ENCODE peak calls at places on chromosomes 12 and 14, in four cellular contexts. One of them, this sample, is unnamed.

GRCh38 chr14:61524211-61524806 is 171.0 kb upstream of the HIF1A start:
- DNase-seq in activated CD4-positive, alpha-beta T cell treated with anti-CD3 and anti-CD28 coated beads, Interleukin-2, amount 10 ng/mL, durations not matched to agents 7 days and 5 days: no peak
- DNase-seq in Right ventricle myocardium superior: no peak
- DNase-seq in HT1080: peak
- DNase-seq in this sample: no peak

GRCh38 chr12:124548854-124549378 is 18.5 kb downstream of the NCOR2 start:
- DNase-seq in activated CD4-positive, alpha-beta T cell treated with anti-CD3 and anti-CD28 coated beads, Interleukin-2, amount 10 ng/mL, durations not matched to agents 7 days and 5 days: no peak
- DNase-seq in Right ventricle myocardium superior: no peak
- DNase-seq in HT1080: no peak
- DNase-seq in this sample: no peak

GRCh38 chr12:88897723-88898122 is 317.5 kb upstream of the KITLG start:
- DNase-seq in activated CD4-positive, alpha-beta T cell treated with anti-CD3 and anti-CD28 coated beads, Interleukin-2, amount 10 ng/mL, durations not matched to agents 7 days and 5 days: no peak
- DNase-seq in Right ventricle myocardium superior: no peak
- DNase-seq in HT1080: peak
- DNase-seq in this sample: no peak

GRCh38 chr12:51393676-51394545 is 2.7 kb upstream of the GALNT6 start:
- DNase-seq in activated CD4-positive, alpha-beta T cell treated with anti-CD3 and anti-CD28 coated beads, Interleukin-2, amount 10 ng/mL, durations not matched to agents 7 days and 5 days: peak
- DNase-seq in Right ventricle myocardium superior: no peak
- DNase-seq in HT1080: peak
- DNase-seq in this sample: peak

GRCh38 chr12:122333142-122334087 is 67.1 kb upstream of the VPS33A start:
- DNase-seq in activated CD4-positive, alpha-beta T cell treated with anti-CD3 and anti-CD28 coated beads, Interleukin-2, amount 10 ng/mL, durations not matched to agents 7 days and 5 days: no peak
- DNase-seq in Right ventricle myocardium superior: no peak
- DNase-seq in HT1080: no peak
- DNase-seq in this sample: no peak

GRCh38 chr14:100298551-100299237 is 7.5 kb downstream of the SLC25A29 start:
- DNase-seq in activated CD4-positive, alpha-beta T cell treated with anti-CD3 and anti-CD28 coated beads, Interleukin-2, amount 10 ng/mL, durations not matched to agents 7 days and 5 days: no peak
- DNase-seq in Right ventricle myocardium superior: peak
- DNase-seq in HT1080: no peak
- DNase-seq in this sample: no peak

GRCh38 chr12:95922231-95922630 is 20.2 kb downstream of the CCDC38 start:
- DNase-seq in activated CD4-positive, alpha-beta T cell treated with anti-CD3 and anti-CD28 coated beads, Interleukin-2, amount 10 ng/mL, durations not matched to agents 7 days and 5 days: no peak
- DNase-seq in Right ventricle myocardium superior: no peak
- DNase-seq in HT1080: peak
- DNase-seq in this sample: no peak

GRCh38 chr12:78898416-78898815 is 33.8 kb downstream of the SYT1 start:
- DNase-seq in activated CD4-positive, alpha-beta T cell treated with anti-CD3 and anti-CD28 coated beads, Interleukin-2, amount 10 ng/mL, durations not matched to agents 7 days and 5 days: no peak
- DNase-seq in Right ventricle myocardium superior: peak
- DNase-seq in HT1080: no peak
- DNase-seq in this sample: no peak

GRCh38 chr12:17372508-17372907 is 717.5 kb downstream of the RERGL start:
- DNase-seq in activated CD4-positive, alpha-beta T cell treated with anti-CD3 and anti-CD28 coated beads, Interleukin-2, amount 10 ng/mL, durations not matched to agents 7 days and 5 days: no peak
- DNase-seq in Right ventricle myocardium superior: no peak
- DNase-seq in HT1080: no peak
- DNase-seq in this sample: no peak

GRCh38 chr12:2167231-2167630 is 114.4 kb downstream of the CACNA1C start:
- DNase-seq in activated CD4-positive, alpha-beta T cell treated with anti-CD3 and anti-CD28 coated beads, Interleukin-2, amount 10 ng/mL, durations not matched to agents 7 days and 5 days: no peak
- DNase-seq in Right ventricle myocardium superior: no peak
- DNase-seq in HT1080: no peak
- DNase-seq in this sample: no peak

GRCh38 chr14:103578401-103579075 is 15.8 kb downstream of the COA8 start:
- DNase-seq in activated CD4-positive, alpha-beta T cell treated with anti-CD3 and anti-CD28 coated beads, Interleukin-2, amount 10 ng/mL, durations not matched to agents 7 days and 5 days: no peak
- DNase-seq in Right ventricle myocardium superior: peak
- DNase-seq in HT1080: no peak
- DNase-seq in this sample: no peak

GRCh38 chr14:95685978-95686922 is at the start of gene TCL1B:
- DNase-seq in activated CD4-positive, alpha-beta T cell treated with anti-CD3 and anti-CD28 coated beads, Interleukin-2, amount 10 ng/mL, durations not matched to agents 7 days and 5 days: no peak
- DNase-seq in Right ventricle myocardium superior: no peak
- DNase-seq in HT1080: no peak
- DNase-seq in this sample: no peak

GRCh38 chr12:95815635-95816212 is 25.2 kb upstream of the NTN4 start:
- DNase-seq in activated CD4-positive, alpha-beta T cell treated with anti-CD3 and anti-CD28 coated beads, Interleukin-2, amount 10 ng/mL, durations not matched to agents 7 days and 5 days: no peak
- DNase-seq in Right ventricle myocardium superior: no peak
- DNase-seq in HT1080: no peak
- DNase-seq in this sample: peak

GRCh38 chr14:50230601-50231474 is 540 bp downstream of the SOS2 start:
- DNase-seq in activated CD4-positive, alpha-beta T cell treated with anti-CD3 and anti-CD28 coated beads, Interleukin-2, amount 10 ng/mL, durations not matched to agents 7 days and 5 days: peak
- DNase-seq in Right ventricle myocardium superior: peak
- DNase-seq in HT1080: peak
- DNase-seq in this sample: peak

GRCh38 chr12:109833307-109834189 is at the start of gene TRPV4:
- DNase-seq in activated CD4-positive, alpha-beta T cell treated with anti-CD3 and anti-CD28 coated beads, Interleukin-2, amount 10 ng/mL, durations not matched to agents 7 days and 5 days: no peak
- DNase-seq in Right ventricle myocardium superior: peak
- DNase-seq in HT1080: no peak
- DNase-seq in this sample: no peak

GRCh38 chr14:93548102-93548843 is 117.5 kb downstream of the UNC79 start:
- DNase-seq in activated CD4-positive, alpha-beta T cell treated with anti-CD3 and anti-CD28 coated beads, Interleukin-2, amount 10 ng/mL, durations not matched to agents 7 days and 5 days: no peak
- DNase-seq in Right ventricle myocardium superior: no peak
- DNase-seq in HT1080: no peak
- DNase-seq in this sample: no peak

GRCh38 chr12:49909826-49910225 is 6.1 kb upstream of the FAIM2 start:
- DNase-seq in activated CD4-positive, alpha-beta T cell treated with anti-CD3 and anti-CD28 coated beads, Interleukin-2, amount 10 ng/mL, durations not matched to agents 7 days and 5 days: no peak
- DNase-seq in Right ventricle myocardium superior: no peak
- DNase-seq in HT1080: peak
- DNase-seq in this sample: no peak

GRCh38 chr12:67842124-67842523 is 147.1 kb upstream of the IFNG-AS1 start:
- DNase-seq in activated CD4-positive, alpha-beta T cell treated with anti-CD3 and anti-CD28 coated beads, Interleukin-2, amount 10 ng/mL, durations not matched to agents 7 days and 5 days: no peak
- DNase-seq in Right ventricle myocardium superior: no peak
- DNase-seq in HT1080: no peak
- DNase-seq in this sample: no peak

GRCh38 chr12:122123761-122124145 is 45.2 kb downstream of the MLXIP start:
- DNase-seq in activated CD4-positive, alpha-beta T cell treated with anti-CD3 and anti-CD28 coated beads, Interleukin-2, amount 10 ng/mL, durations not matched to agents 7 days and 5 days: no peak
- DNase-seq in Right ventricle myocardium superior: peak
- DNase-seq in HT1080: no peak
- DNase-seq in this sample: no peak

GRCh38 chr12:53738834-53739284 is 11.6 kb upstream of the CALCOCO1 start:
- DNase-seq in activated CD4-positive, alpha-beta T cell treated with anti-CD3 and anti-CD28 coated beads, Interleukin-2, amount 10 ng/mL, durations not matched to agents 7 days and 5 days: no peak
- DNase-seq in Right ventricle myocardium superior: no peak
- DNase-seq in HT1080: no peak
- DNase-seq in this sample: no peak

GRCh38 chr12:59283012-59283411 is 312.8 kb upstream of the SLC16A7 start:
- DNase-seq in activated CD4-positive, alpha-beta T cell treated with anti-CD3 and anti-CD28 coated beads, Interleukin-2, amount 10 ng/mL, durations not matched to agents 7 days and 5 days: no peak
- DNase-seq in Right ventricle myocardium superior: no peak
- DNase-seq in HT1080: no peak
- DNase-seq in this sample: no peak

GRCh38 chr14:91373591-91374245 is 43.9 kb downstream of the CCDC88C start:
- DNase-seq in activated CD4-positive, alpha-beta T cell treated with anti-CD3 and anti-CD28 coated beads, Interleukin-2, amount 10 ng/mL, durations not matched to agents 7 days and 5 days: peak
- DNase-seq in Right ventricle myocardium superior: no peak
- DNase-seq in HT1080: peak
- DNase-seq in this sample: no peak

GRCh38 chr12:51683763-51684357 is 92.8 kb downstream of the SCN8A start:
- DNase-seq in activated CD4-positive, alpha-beta T cell treated with anti-CD3 and anti-CD28 coated beads, Interleukin-2, amount 10 ng/mL, durations not matched to agents 7 days and 5 days: no peak
- DNase-seq in Right ventricle myocardium superior: no peak
- DNase-seq in HT1080: peak
- DNase-seq in this sample: no peak

GRCh38 chr14:68632591-68632895 is 160.3 kb downstream of the ZFP36L1 start:
- DNase-seq in activated CD4-positive, alpha-beta T cell treated with anti-CD3 and anti-CD28 coated beads, Interleukin-2, amount 10 ng/mL, durations not matched to agents 7 days and 5 days: no peak
- DNase-seq in Right ventricle myocardium superior: no peak
- DNase-seq in HT1080: no peak
- DNase-seq in this sample: no peak

GRCh38 chr12:105935106-105935505 is 203.6 kb downstream of the NUAK1 start:
- DNase-seq in activated CD4-positive, alpha-beta T cell treated with anti-CD3 and anti-CD28 coated beads, Interleukin-2, amount 10 ng/mL, durations not matched to agents 7 days and 5 days: no peak
- DNase-seq in Right ventricle myocardium superior: no peak
- DNase-seq in HT1080: no peak
- DNase-seq in this sample: no peak

GRCh38 chr12:57046947-57047890 is 2.7 kb downstream of the MYO1A start:
- DNase-seq in activated CD4-positive, alpha-beta T cell treated with anti-CD3 and anti-CD28 coated beads, Interleukin-2, amount 10 ng/mL, durations not matched to agents 7 days and 5 days: peak
- DNase-seq in Right ventricle myocardium superior: no peak
- DNase-seq in HT1080: no peak
- DNase-seq in this sample: peak

GRCh38 chr12:95238150-95238549 is 20.5 kb downstream of the VEZT start:
- DNase-seq in activated CD4-positive, alpha-beta T cell treated with anti-CD3 and anti-CD28 coated beads, Interleukin-2, amount 10 ng/mL, durations not matched to agents 7 days and 5 days: no peak
- DNase-seq in Right ventricle myocardium superior: no peak
- DNase-seq in HT1080: no peak
- DNase-seq in this sample: no peak

GRCh38 chr12:63042646-63043045 is 107.7 kb upstream of the PPM1H start:
- DNase-seq in activated CD4-positive, alpha-beta T cell treated with anti-CD3 and anti-CD28 coated beads, Interleukin-2, amount 10 ng/mL, durations not matched to agents 7 days and 5 days: no peak
- DNase-seq in Right ventricle myocardium superior: no peak
- DNase-seq in HT1080: peak
- DNase-seq in this sample: no peak

GRCh38 chr12:54328595-54329337 is 3.8 kb downstream of the COPZ1 start:
- DNase-seq in activated CD4-positive, alpha-beta T cell treated with anti-CD3 and anti-CD28 coated beads, Interleukin-2, amount 10 ng/mL, durations not matched to agents 7 days and 5 days: no peak
- DNase-seq in Right ventricle myocardium superior: no peak
- DNase-seq in HT1080: no peak
- DNase-seq in this sample: no peak

GRCh38 chr12:3106564-3106963 is 29.4 kb downstream of the TSPAN9 start:
- DNase-seq in activated CD4-positive, alpha-beta T cell treated with anti-CD3 and anti-CD28 coated beads, Interleukin-2, amount 10 ng/mL, durations not matched to agents 7 days and 5 days: no peak
- DNase-seq in Right ventricle myocardium superior: no peak
- DNase-seq in HT1080: no peak
- DNase-seq in this sample: no peak

GRCh38 chr12:105671720-105672119 is 341.2 kb downstream of the C12orf75 start:
- DNase-seq in activated CD4-positive, alpha-beta T cell treated with anti-CD3 and anti-CD28 coated beads, Interleukin-2, amount 10 ng/mL, durations not matched to agents 7 days and 5 days: no peak
- DNase-seq in Right ventricle myocardium superior: no peak
- DNase-seq in HT1080: no peak
- DNase-seq in this sample: no peak

GRCh38 chr14:22630486-22630885 is 13.7 kb downstream of the OR6J1 start:
- DNase-seq in activated CD4-positive, alpha-beta T cell treated with anti-CD3 and anti-CD28 coated beads, Interleukin-2, amount 10 ng/mL, durations not matched to agents 7 days and 5 days: no peak
- DNase-seq in Right ventricle myocardium superior: no peak
- DNase-seq in HT1080: peak
- DNase-seq in this sample: no peak

GRCh38 chr12:58916891-58917570 is 3.3 kb downstream of the LRIG3 start:
- DNase-seq in activated CD4-positive, alpha-beta T cell treated with anti-CD3 and anti-CD28 coated beads, Interleukin-2, amount 10 ng/mL, durations not matched to agents 7 days and 5 days: no peak
- DNase-seq in Right ventricle myocardium superior: no peak
- DNase-seq in HT1080: peak
- DNase-seq in this sample: no peak

GRCh38 chr12:6956332-6956727 is 5.2 kb downstream of the PTPN6 start:
- DNase-seq in activated CD4-positive, alpha-beta T cell treated with anti-CD3 and anti-CD28 coated beads, Interleukin-2, amount 10 ng/mL, durations not matched to agents 7 days and 5 days: no peak
- DNase-seq in Right ventricle myocardium superior: peak
- DNase-seq in HT1080: no peak
- DNase-seq in this sample: no peak

GRCh38 chr12:113293100-113293499 is 41.8 kb downstream of the SLC8B1 start:
- DNase-seq in activated CD4-positive, alpha-beta T cell treated with anti-CD3 and anti-CD28 coated beads, Interleukin-2, amount 10 ng/mL, durations not matched to agents 7 days and 5 days: no peak
- DNase-seq in Right ventricle myocardium superior: no peak
- DNase-seq in HT1080: no peak
- DNase-seq in this sample: no peak

GRCh38 chr12:94074216-94074969 is 74.0 kb upstream of the PLXNC1 start:
- DNase-seq in activated CD4-positive, alpha-beta T cell treated with anti-CD3 and anti-CD28 coated beads, Interleukin-2, amount 10 ng/mL, durations not matched to agents 7 days and 5 days: no peak
- DNase-seq in Right ventricle myocardium superior: peak
- DNase-seq in HT1080: no peak
- DNase-seq in this sample: no peak

GRCh38 chr12:100413006-100413405 is 56.1 kb downstream of the SLC17A8 start:
- DNase-seq in activated CD4-positive, alpha-beta T cell treated with anti-CD3 and anti-CD28 coated beads, Interleukin-2, amount 10 ng/mL, durations not matched to agents 7 days and 5 days: no peak
- DNase-seq in Right ventricle myocardium superior: no peak
- DNase-seq in HT1080: no peak
- DNase-seq in this sample: no peak

GRCh38 chr14:53710615-53711014 is 246.0 kb downstream of the BMP4 start:
- DNase-seq in activated CD4-positive, alpha-beta T cell treated with anti-CD3 and anti-CD28 coated beads, Interleukin-2, amount 10 ng/mL, durations not matched to agents 7 days and 5 days: no peak
- DNase-seq in Right ventricle myocardium superior: no peak
- DNase-seq in HT1080: peak
- DNase-seq in this sample: peak